ENCODE peak calls at places on chromosome 12, in seven cellular contexts. L, N, P, Q, O, T and W are unnamed samples.
A peak's percentile ranks its signal among the peaks of the same experiment; 100 is the strongest.

GRCh38 chr12:73421832-73422231 is 1115.8 kb upstream of the ATXN7L3B start:
- DNase-seq in L (no peak), N (no peak), P (peak; percentile 22), Q (peak; percentile 46), O (no peak), T (no peak), W (no peak)

GRCh38 chr12:92224685-92225331 is 79.2 kb upstream of the BTG1 start:
- DNase-seq in L (no peak), N (no peak), P (peak; percentile 58), Q (peak; percentile 81), O (no peak), T (no peak), W (no peak)

GRCh38 chr12:6195665-6196535 is 4.3 kb upstream of the CD9 start:
- DNase-seq in L (peak; percentile 78), N (peak; percentile 83), P (peak; percentile 92), Q (peak; percentile 92), O (peak; percentile 85), T (peak; percentile 50), W (no peak)

GRCh38 chr12:92424338-92424737 is 278.5 kb upstream of the PLEKHG7 start:
- DNase-seq in L (peak; percentile 47), N (no peak), P (peak; percentile 46), Q (peak; percentile 26), O (no peak), T (no peak), W (no peak)

GRCh38 chr12:109469516-109469915 is 7.6 kb downstream of the KCTD10 start:
- DNase-seq in L (no peak), N (no peak), P (peak; percentile 65), Q (no peak), O (no peak), T (no peak), W (no peak)

GRCh38 chr12:89373772-89374572 is 21.7 kb upstream of the DUSP6 start:
- DNase-seq in L (peak; percentile 95), N (no peak), P (peak; percentile 91), Q (peak; percentile 77), O (no peak), T (no peak), W (no peak)

GRCh38 chr12:94795520-94795919 is 145.2 kb upstream of the TMCC3 start:
- DNase-seq in L (peak; percentile 17), N (no peak), P (peak; percentile 63), Q (peak; percentile 65), O (no peak), T (no peak), W (no peak)

GRCh38 chr12:131120831-131121271 is 167.1 kb downstream of the ADGRD1 start:
- DNase-seq in L (no peak), N (no peak), P (no peak), Q (no peak), O (no peak), T (no peak), W (no peak)

GRCh38 chr12:50637870-50638481 is 125.9 kb upstream of the ATF1 start:
- DNase-seq in L (peak; percentile 72), N (no peak), P (peak; percentile 77), Q (peak; percentile 66), O (no peak), T (peak; percentile 43), W (no peak)

GRCh38 chr12:124006582-124007170 is 33.7 kb downstream of the ZNF664 start:
- DNase-seq in L (no peak), N (no peak), P (no peak), Q (no peak), O (no peak), T (no peak), W (no peak)

GRCh38 chr12:76621582-76622024 is 62.0 kb upstream of the OSBPL8 start:
- DNase-seq in L (peak; percentile 75), N (peak; percentile 30), P (peak; percentile 62), Q (peak; percentile 67), O (no peak), T (peak; percentile 51), W (no peak)

GRCh38 chr12:110317921-110318320 is 36.9 kb downstream of the ATP2A2 start:
- DNase-seq in L (no peak), N (no peak), P (peak; percentile 87), Q (peak; percentile 67), O (no peak), T (no peak), W (no peak)

GRCh38 chr12:56565510-56566101 is 44.0 kb downstream of the RBMS2 start:
- DNase-seq in L (peak; percentile 54), N (peak; percentile 65), P (peak; percentile 85), Q (peak; percentile 98), O (peak; percentile 71), T (no peak), W (no peak)

GRCh38 chr12:93417967-93418480 is 23.7 kb downstream of the UBE2N start:
- DNase-seq in L (no peak), N (no peak), P (no peak), Q (no peak), O (no peak), T (no peak), W (no peak)

GRCh38 chr12:17352164-17352563 is 737.8 kb downstream of the RERGL start:
- DNase-seq in L (no peak), N (no peak), P (no peak), Q (no peak), O (no peak), T (no peak), W (no peak)

GRCh38 chr12:43921666-43922337 is 85.9 kb downstream of the TMEM117 start:
- DNase-seq in L (peak; percentile 41), N (no peak), P (peak; percentile 60), Q (peak; percentile 7), O (no peak), T (no peak), W (no peak)

GRCh38 chr12:119772431-119772830 is 104.5 kb downstream of the PRKAB1 start:
- DNase-seq in L (no peak), N (no peak), P (no peak), Q (no peak), O (no peak), T (no peak), W (no peak)

GRCh38 chr12:642633-643477 is 20.4 kb downstream of the NINJ2 start:
- DNase-seq in L (peak; percentile 57), N (peak; percentile 88), P (peak; percentile 80), Q (peak; percentile 62), O (peak; percentile 94), T (peak; percentile 81), W (no peak)

GRCh38 chr12:92065018-92065499 is 80.6 kb downstream of the BTG1 start:
- DNase-seq in L (no peak), N (no peak), P (peak; percentile 53), Q (peak; percentile 61), O (no peak), T (peak; percentile 53), W (no peak)

GRCh38 chr12:128761305-128761880 is 62.4 kb downstream of the SLC15A4 start:
- DNase-seq in L (no peak), N (no peak), P (no peak), Q (no peak), O (no peak), T (no peak), W (no peak)

GRCh38 chr12:45543887-45544286 is 185.6 kb upstream of the ARID2 start:
- DNase-seq in L (peak; percentile 90), N (no peak), P (peak; percentile 84), Q (peak; percentile 84), O (no peak), T (peak; percentile 50), W (no peak)

GRCh38 chr12:93106910-93107309 is 177.8 kb upstream of the EEA1 start:
- DNase-seq in L (no peak), N (no peak), P (no peak), Q (peak; percentile 58), O (no peak), T (no peak), W (no peak)

GRCh38 chr12:77433799-77434198 is 368.4 kb upstream of the E2F7 start:
- DNase-seq in L (no peak), N (no peak), P (peak; percentile 17), Q (no peak), O (no peak), T (no peak), W (no peak)

GRCh38 chr12:54126696-54127537 is 61.9 kb downstream of the SMUG1 start:
- DNase-seq in L (peak; percentile 77), N (peak; percentile 76), P (peak; percentile 83), Q (no peak), O (no peak), T (no peak), W (no peak)

GRCh38 chr12:104710940-104711725 is 247.0 kb downstream of the SLC41A2 start:
- DNase-seq in L (peak; percentile 41), N (no peak), P (peak; percentile 95), Q (no peak), O (no peak), T (no peak), W (no peak)
- H3K4me1 ChIP-seq in L (no peaks in the 10 kb centered on the region), N (no peaks in the 10 kb centered on the region), P (peaks cover 35% of the 10 kb centered on the region), Q (peaks cover 1% of the 10 kb centered on the region), O (peaks cover 25% of the 10 kb centered on the region), T (no peaks in the 10 kb centered on the region), W (peaks cover 27% of the 10 kb centered on the region)

GRCh38 chr12:65725376-65725775 is 98.9 kb upstream of the HMGA2 start:
- DNase-seq in L (no peak), N (no peak), P (peak; percentile 50), Q (peak; percentile 14), O (no peak), T (no peak), W (no peak)

GRCh38 chr12:65728913-65729793 is 95.1 kb upstream of the HMGA2 start:
- DNase-seq in L (peak; percentile 46), N (no peak), P (peak; percentile 48), Q (peak; percentile 46), O (no peak), T (no peak), W (no peak)

GRCh38 chr12:65734226-65734625 is 90.1 kb upstream of the HMGA2 start:
- DNase-seq in L (no peak), N (no peak), P (no peak), Q (no peak), O (no peak), T (no peak), W (no peak)

GRCh38 chr12:65731771-65732170 is 92.5 kb upstream of the HMGA2 start:
- DNase-seq in L (peak; percentile 9), N (no peak), P (no peak), Q (no peak), O (no peak), T (no peak), W (no peak)

GRCh38 chr12:65728348-65728912 is 95.9 kb upstream of the HMGA2 start:
- DNase-seq in L (no peak), N (no peak), P (peak; percentile 1), Q (peak; percentile 29), O (no peak), T (no peak), W (no peak)
- H3K4me3 ChIP-seq in L (peak overlapping the region; percentile 65), N (no peak overlapping the region), P (peak overlapping the region; percentile 68), Q (peak overlapping the region; percentile 81), O (no peak overlapping the region), T (no peak overlapping the region), W (no peak overlapping the region)

DNA sequence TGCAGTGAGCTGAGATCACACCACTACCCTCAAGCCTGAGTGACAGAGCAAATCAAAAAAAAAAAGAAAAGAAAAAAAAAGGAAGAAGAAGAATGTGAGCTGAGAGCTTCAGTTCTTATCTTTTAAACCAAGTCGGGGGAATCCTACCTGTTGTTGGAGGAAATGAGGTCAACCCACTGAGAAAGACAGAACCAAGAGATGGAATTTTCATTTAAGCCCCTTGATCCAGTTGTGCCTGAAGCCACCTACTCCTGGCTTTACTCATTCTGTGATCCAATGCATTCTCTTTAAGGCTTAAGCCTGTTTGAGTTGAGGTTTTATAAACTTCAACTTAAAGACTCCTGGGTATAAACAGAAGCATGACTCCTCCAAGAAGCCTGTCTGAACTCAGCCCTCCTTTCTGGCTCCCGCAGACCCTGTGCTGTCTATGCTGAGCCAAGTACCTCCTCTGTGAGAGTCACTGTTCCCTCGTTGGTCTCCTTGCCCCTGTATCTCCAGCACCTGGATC is 32.5 kb downstream of the MAP1LC3B2 start:
- DNase-seq in L (no peak), N (no peak), P (peak; percentile 54), Q (peak; percentile 54), O (no peak), T (no peak), W (no peak)
- H3K27ac ChIP-seq in L (no peak overlapping the region), N (no peak overlapping the region), P (peak overlapping the region; percentile 55), Q (no peak overlapping the region), O (peak overlapping the region; percentile 53), T (no peak overlapping the region), W (peak overlapping the region; percentile 70)

GRCh38 chr12:62700091-62700490 is 233.5 kb downstream of the MON2 start:
- DNase-seq in L (no peak), N (no peak), P (peak; percentile 58), Q (no peak), O (no peak), T (no peak), W (no peak)
- H3K4me1 ChIP-seq in L (peaks cover 23% of the 10 kb centered on the region), N (no peaks in the 10 kb centered on the region), P (peaks cover 79% of the 10 kb centered on the region), Q (peaks cover 13% of the 10 kb centered on the region), O (peaks cover 34% of the 10 kb centered on the region), T (no peaks in the 10 kb centered on the region), W (peaks cover 17% of the 10 kb centered on the region)